ENCODE peak calls at places on chromosomes 12 and 14, in five cellular contexts. One of them, this sample, is unnamed. For H3K9me3, the result is how much of the 10 kb centered on the place peaks cover.

GRCh38 chr12:44626883-44627282 is 249.2 kb downstream of the NELL2 start:
- DNase-seq in iPS DF 6.9: no peak
- DNase-seq in PC-9: no peak
- DNase-seq in IMR-90: no peak
- DNase-seq in transverse colon: no peak
- DNase-seq in this sample: no peak

GRCh38 chr12:29160230-29160629 is 11.2 kb downstream of the FAR2 start:
- DNase-seq in iPS DF 6.9: no peak
- DNase-seq in transverse colon: no peak
- DNase-seq in PC-9: no peak
- DNase-seq in IMR-90: no peak
- DNase-seq in this sample: no peak

GRCh38 chr12:111467092-111467861 is 61.6 kb downstream of the SH2B3 start:
- DNase-seq in PC-9: no peak
- DNase-seq in iPS DF 6.9: no peak
- DNase-seq in IMR-90: peak
- DNase-seq in transverse colon: no peak
- DNase-seq in this sample: no peak

GRCh38 chr12:51082561-51083139 is 746 bp downstream of the CSRNP2 start:
- DNase-seq in iPS DF 6.9: peak
- DNase-seq in transverse colon: peak
- DNase-seq in IMR-90: peak
- DNase-seq in PC-9: no peak
- DNase-seq in this sample: no peak

GRCh38 chr12:128976120-128976519 is 122.8 kb downstream of the GLT1D1 start:
- DNase-seq in transverse colon: peak
- DNase-seq in iPS DF 6.9: no peak
- DNase-seq in IMR-90: no peak
- DNase-seq in PC-9: no peak
- DNase-seq in this sample: no peak

GRCh38 chr12:56079729-56080555 is at the start of gene ERBB3:
- DNase-seq in transverse colon: peak
- DNase-seq in iPS DF 6.9: no peak
- DNase-seq in PC-9: peak
- DNase-seq in IMR-90: peak
- DNase-seq in this sample: peak

GRCh38 chr14:22251090-22251489 is 337.9 kb downstream of the DAD1 start:
- DNase-seq in iPS DF 6.9: no peak
- DNase-seq in IMR-90: peak
- DNase-seq in transverse colon: no peak
- DNase-seq in PC-9: no peak
- DNase-seq in this sample: no peak

GRCh38 chr12:121184425-121184824 is 25.5 kb upstream of the P2RX4 start:
- DNase-seq in IMR-90: no peak
- DNase-seq in PC-9: no peak
- DNase-seq in iPS DF 6.9: no peak
- DNase-seq in transverse colon: no peak
- DNase-seq in this sample: no peak

GRCh38 chr12:24853588-24853987 is 95.3 kb downstream of the BCAT1 start:
- DNase-seq in iPS DF 6.9: no peak
- DNase-seq in PC-9: peak
- DNase-seq in transverse colon: no peak
- DNase-seq in IMR-90: peak
- DNase-seq in this sample: no peak

GRCh38 chr12:74722709-74723108 is 185.1 kb downstream of the ATXN7L3B start:
- DNase-seq in iPS DF 6.9: no peak
- DNase-seq in IMR-90: no peak
- DNase-seq in transverse colon: no peak
- DNase-seq in PC-9: no peak
- DNase-seq in this sample: no peak

GRCh38 chr14:99649219-99649618 is 4.3 kb downstream of the HHIPL1 start:
- DNase-seq in transverse colon: no peak
- DNase-seq in IMR-90: peak
- DNase-seq in PC-9: no peak
- DNase-seq in iPS DF 6.9: no peak
- DNase-seq in this sample: no peak

GRCh38 chr12:15001733-15002471 is 29.1 kb downstream of the PDE6H start:
- DNase-seq in PC-9: no peak
- DNase-seq in iPS DF 6.9: no peak
- DNase-seq in transverse colon: peak
- DNase-seq in IMR-90: peak
- DNase-seq in this sample: no peak

GRCh38 chr14:70183991-70184390 is 4.8 kb downstream of the SLC8A3 start:
- DNase-seq in IMR-90: no peak
- DNase-seq in iPS DF 6.9: no peak
- DNase-seq in transverse colon: no peak
- DNase-seq in PC-9: no peak
- DNase-seq in this sample: no peak

GRCh38 chr14:63644741-63645140 is 3.1 kb upstream of the WDR89 start:
- DNase-seq in iPS DF 6.9: no peak
- DNase-seq in transverse colon: no peak
- DNase-seq in IMR-90: no peak
- DNase-seq in PC-9: peak
- DNase-seq in this sample: no peak

GRCh38 chr14:37594238-37594915 is 672 bp downstream of the FOXA1 start:
- DNase-seq in PC-9: peak
- DNase-seq in IMR-90: peak
- DNase-seq in transverse colon: peak
- DNase-seq in iPS DF 6.9: no peak
- DNase-seq in this sample: no peak

GRCh38 chr12:54526800-54527630 is 22.4 kb upstream of the PDE1B start:
- DNase-seq in iPS DF 6.9: peak
- DNase-seq in transverse colon: peak
- DNase-seq in PC-9: no peak
- DNase-seq in IMR-90: peak
- DNase-seq in this sample: no peak

GRCh38 chr12:12882288-12882687 is 9.1 kb upstream of the GPRC5A start:
- DNase-seq in IMR-90: no peak
- DNase-seq in PC-9: no peak
- DNase-seq in transverse colon: no peak
- DNase-seq in iPS DF 6.9: no peak
- DNase-seq in this sample: no peak

GRCh38 chr12:59345406-59345805 is 250.4 kb upstream of the SLC16A7 start:
- DNase-seq in PC-9: no peak
- DNase-seq in iPS DF 6.9: no peak
- DNase-seq in transverse colon: no peak
- DNase-seq in IMR-90: no peak
- DNase-seq in this sample: no peak

GRCh38 chr14:92973265-92973797 is 50.4 kb downstream of the CHGA start:
- DNase-seq in PC-9: peak
- DNase-seq in transverse colon: peak
- DNase-seq in iPS DF 6.9: peak
- DNase-seq in IMR-90: peak
- DNase-seq in this sample: no peak

GRCh38 chr12:82866227-82866803 is 179.6 kb downstream of the TMTC2 start:
- DNase-seq in transverse colon: no peak
- DNase-seq in IMR-90: no peak
- DNase-seq in PC-9: no peak
- DNase-seq in iPS DF 6.9: no peak
- DNase-seq in this sample: no peak

GRCh38 chr12:3305464-3305863 is 185.5 kb upstream of the PRMT8 start:
- DNase-seq in transverse colon: no peak
- DNase-seq in IMR-90: no peak
- DNase-seq in PC-9: no peak
- DNase-seq in iPS DF 6.9: no peak
- DNase-seq in this sample: no peak

GRCh38 chr12:76518699-76519098 is 40.9 kb downstream of the OSBPL8 start:
- DNase-seq in iPS DF 6.9: peak
- DNase-seq in IMR-90: no peak
- DNase-seq in transverse colon: no peak
- DNase-seq in PC-9: no peak
- DNase-seq in this sample: no peak
- H3K9me3 ChIP-seq in iPS DF 6.9: under half
- H3K9me3 ChIP-seq in IMR-90: under half
- H3K9me3 ChIP-seq in transverse colon: under half
- H3K9me3 ChIP-seq in PC-9: under half
- H3K9me3 ChIP-seq in this sample: under half

GRCh38 chr12:133083345-133083744 is 2.6 kb downstream of the ZNF140 start:
- DNase-seq in PC-9: no peak
- DNase-seq in iPS DF 6.9: no peak
- DNase-seq in IMR-90: no peak
- DNase-seq in transverse colon: no peak
- DNase-seq in this sample: no peak

GRCh38 chr12:133081408-133081806 is 684 bp downstream of the ZNF140 start:
- DNase-seq in transverse colon: peak
- DNase-seq in PC-9: no peak
- DNase-seq in iPS DF 6.9: no peak
- DNase-seq in IMR-90: no peak
- DNase-seq in this sample: no peak

GRCh38 chr12:133080051-133080618 is 588 bp upstream of the ZNF140 start:
- DNase-seq in PC-9: peak
- DNase-seq in IMR-90: peak
- DNase-seq in iPS DF 6.9: peak
- DNase-seq in transverse colon: peak
- DNase-seq in this sample: peak

DNA sequence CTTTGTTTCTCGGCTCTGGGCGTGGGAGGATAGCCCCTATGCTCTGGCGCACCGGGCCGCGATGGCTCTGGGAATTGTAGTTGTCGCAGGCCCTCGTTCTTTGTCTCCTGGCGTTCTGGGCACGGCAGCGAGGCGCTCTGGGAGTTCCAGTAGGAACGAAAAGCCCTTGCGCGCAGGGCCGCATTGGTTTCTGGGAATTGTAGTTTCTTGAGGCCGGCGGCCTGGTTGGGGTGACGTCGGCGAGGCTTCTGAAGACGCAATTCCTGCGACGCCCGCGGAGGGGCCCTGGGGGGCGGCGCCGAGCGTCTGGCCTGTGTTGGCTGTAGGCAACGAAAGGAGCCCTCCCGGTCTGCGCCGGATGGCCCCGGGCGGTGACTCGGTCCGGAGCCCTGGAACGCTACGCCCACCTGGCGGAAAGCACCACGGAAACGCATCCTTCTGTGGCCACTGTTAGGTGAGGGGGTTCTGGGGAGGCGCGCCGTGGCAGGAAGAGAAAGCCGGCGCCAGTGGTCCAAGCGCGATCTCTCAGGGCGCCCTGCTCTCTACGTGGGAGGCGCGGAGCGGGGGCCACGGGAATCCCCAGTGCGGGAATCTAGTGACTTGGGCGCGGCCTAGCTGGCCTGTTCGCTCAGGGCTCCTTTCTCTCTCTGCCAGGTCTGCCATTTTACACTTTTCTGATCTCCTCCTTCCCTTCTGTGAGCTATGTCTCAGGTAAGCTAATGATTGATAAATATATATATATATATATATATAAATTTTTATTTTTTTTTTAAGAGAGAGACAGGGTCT is at the start of gene ZNF140:
- DNase-seq in transverse colon: peak
- DNase-seq in PC-9: peak
- DNase-seq in iPS DF 6.9: peak
- DNase-seq in IMR-90: peak
- DNase-seq in this sample: peak
- H3K9me3 ChIP-seq in transverse colon: half or more
- H3K9me3 ChIP-seq in PC-9: half or more
- H3K9me3 ChIP-seq in iPS DF 6.9: under half
- H3K9me3 ChIP-seq in IMR-90: under half
- H3K9me3 ChIP-seq in this sample: under half

DNA sequence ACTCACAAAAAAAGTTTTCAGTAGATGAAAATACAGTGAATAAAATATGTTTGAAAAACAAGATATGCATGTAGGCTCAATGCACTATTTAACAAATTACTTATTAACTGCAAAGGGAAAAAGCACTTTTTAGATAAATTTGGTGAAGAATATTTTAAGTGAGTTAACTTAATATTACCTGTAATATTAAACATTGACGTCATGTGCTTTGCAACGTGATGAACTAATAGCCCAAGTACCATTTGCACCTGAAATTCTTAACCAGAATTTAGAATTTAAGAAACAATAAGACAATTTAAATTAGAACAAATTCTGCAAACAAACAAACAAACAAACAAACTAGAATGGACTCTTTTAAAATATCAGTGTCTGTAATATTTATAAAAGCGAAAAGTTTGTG is 659.0 kb upstream of the NOVA1 start:
- DNase-seq in transverse colon: no peak
- DNase-seq in iPS DF 6.9: no peak
- DNase-seq in IMR-90: no peak
- DNase-seq in PC-9: no peak
- DNase-seq in this sample: no peak
- H3K9me3 ChIP-seq in transverse colon: under half
- H3K9me3 ChIP-seq in iPS DF 6.9: under half
- H3K9me3 ChIP-seq in IMR-90: under half
- H3K9me3 ChIP-seq in PC-9: under half
- H3K9me3 ChIP-seq in this sample: under half

DNA sequence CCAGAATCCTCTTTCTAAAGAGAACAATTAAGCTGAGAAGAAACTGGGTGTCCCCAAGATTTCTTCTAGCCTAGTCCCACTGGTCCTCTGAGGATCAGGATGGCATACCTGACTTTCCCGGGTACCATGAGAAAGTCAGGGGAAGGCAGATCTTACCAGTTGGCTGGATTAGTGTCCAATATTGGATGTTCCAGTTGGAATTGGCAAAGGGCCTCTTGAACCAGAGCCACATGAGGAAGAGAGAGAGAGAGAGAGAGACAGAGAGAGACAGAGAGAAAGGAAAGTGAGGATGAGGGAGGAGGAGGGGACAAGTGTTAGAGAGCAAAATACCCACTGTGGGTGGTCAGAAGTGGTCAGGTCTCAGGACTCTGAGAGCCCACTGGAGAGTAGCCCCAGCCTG is 28.2 kb upstream of the A2M start:
- DNase-seq in PC-9: no peak
- DNase-seq in iPS DF 6.9: no peak
- DNase-seq in transverse colon: no peak
- DNase-seq in IMR-90: no peak
- DNase-seq in this sample: no peak
- H3K9me3 ChIP-seq in PC-9: under half
- H3K9me3 ChIP-seq in iPS DF 6.9: under half
- H3K9me3 ChIP-seq in transverse colon: under half
- H3K9me3 ChIP-seq in IMR-90: under half
- H3K9me3 ChIP-seq in this sample: under half

DNA sequence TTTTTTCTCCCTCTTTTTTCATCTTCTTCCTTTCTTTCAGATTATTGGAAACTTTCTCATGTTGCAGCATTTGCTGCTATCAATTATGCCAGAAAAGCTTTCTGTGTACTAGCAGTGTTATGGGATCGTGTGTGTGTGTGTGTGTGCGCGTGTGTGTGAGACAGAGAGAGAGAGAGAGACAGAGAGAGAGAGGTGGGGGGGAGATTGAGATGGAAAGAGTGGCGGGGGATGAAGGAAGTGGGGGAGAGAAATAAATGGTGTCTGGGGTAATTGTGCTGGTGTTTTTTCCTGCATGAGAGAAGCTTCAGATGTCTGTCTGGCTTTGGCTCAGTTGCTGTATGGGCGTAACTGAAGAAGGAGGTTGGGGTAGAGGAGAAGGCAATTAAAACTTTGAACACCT is 268.9 kb downstream of the RAD51B start:
- DNase-seq in transverse colon: no peak
- DNase-seq in IMR-90: peak
- DNase-seq in iPS DF 6.9: no peak
- DNase-seq in PC-9: no peak
- DNase-seq in this sample: no peak
- H3K9me3 ChIP-seq in transverse colon: under half
- H3K9me3 ChIP-seq in IMR-90: under half
- H3K9me3 ChIP-seq in iPS DF 6.9: under half
- H3K9me3 ChIP-seq in PC-9: under half
- H3K9me3 ChIP-seq in this sample: under half

GRCh38 chr12:133190176-133190575 is 8.9 kb downstream of the ZNF268 start:
- DNase-seq in iPS DF 6.9: no peak
- DNase-seq in PC-9: no peak
- DNase-seq in IMR-90: no peak
- DNase-seq in transverse colon: no peak
- DNase-seq in this sample: no peak
- H3K9me3 ChIP-seq in iPS DF 6.9: under half
- H3K9me3 ChIP-seq in PC-9: half or more
- H3K9me3 ChIP-seq in IMR-90: half or more
- H3K9me3 ChIP-seq in transverse colon: half or more
- H3K9me3 ChIP-seq in this sample: half or more